ENCODE peak calls at places on chromosomes 4 and X, in five cellular contexts. D is ovary, W is neural progenitor cell, P is pancreas, M is lung. X is an unnamed sample.

GRCh38 chr4:14743601-14744000 is 258.7 kb upstream of the CPEB2 start:
- DNase-seq in P (no peak), W (no peak), M (no peak), D (no peak), X (no peak)

GRCh38 chr4:185039508-185040273 is 21.4 kb downstream of the HELT start:
- DNase-seq in D (peak; percentile 54), W (peak; percentile 63), P (no peak), M (peak; percentile 67), X (no peak)

GRCh38 chr4:107743532-107743931 is 23.5 kb upstream of the PAPSS1 start:
- DNase-seq in M (no peak), D (no peak), W (no peak), P (no peak), X (no peak)

GRCh38 chrX:8052909-8053308 is 118.2 kb downstream of the VCX2 start:
- DNase-seq in P (no peak), D (no peak), W (no peak), M (no peak), X (no peak)

GRCh38 chrX:68842781-68843581 is 14.2 kb downstream of the EFNB1 start:
- DNase-seq in M (no peak), W (no peak), P (no peak), D (no peak), X (no peak)

GRCh38 chrX:11535156-11535919 is 130.4 kb downstream of the ARHGAP6 start:
- DNase-seq in D (no peak), P (no peak), M (no peak), W (no peak), X (no peak)

GRCh38 chrX:153521034-153521433 is 3.6 kb downstream of the ATP2B3 start:
- DNase-seq in P (no peak), M (no peak), D (no peak), W (no peak), X (no peak)

GRCh38 chr4:57401586-57401985 is 291.4 kb upstream of the IGFBP7 start:
- DNase-seq in W (no peak), D (no peak), P (no peak), M (no peak), X (no peak)

GRCh38 chrX:53287493-53288138 is 6.2 kb upstream of the IQSEC2 start:
- DNase-seq in W (no peak), M (no peak), D (peak; percentile 55), P (no peak), X (peak; percentile 75)

GRCh38 chrX:150254909-150255308 is 108.2 kb upstream of the MAMLD1 start:
- DNase-seq in D (no peak), W (no peak), P (no peak), M (no peak), X (peak; percentile 48)

GRCh38 chrX:47283015-47283771 is 50.4 kb downstream of the USP11 start:
- DNase-seq in P (no peak), D (peak; percentile 30), W (no peak), M (no peak), X (no peak)

GRCh38 chrX:114798902-114799301 is 215.0 kb downstream of the HTR2C start:
- DNase-seq in D (no peak), P (no peak), M (no peak), W (no peak), X (no peak)

GRCh38 chrX:13890806-13891205 is 73.9 kb upstream of the GPM6B start:
- DNase-seq in P (no peak), M (no peak), W (no peak), D (no peak), X (no peak)

GRCh38 chr4:2830632-2831610 is 12.7 kb upstream of the ADD1 start:
- DNase-seq in W (no peak), P (peak; percentile 55), D (peak; percentile 18), M (no peak), X (no peak)

GRCh38 chrX:100663651-100664050 is 19.7 kb downstream of the SRPX2 start:
- DNase-seq in P (no peak), M (no peak), W (no peak), D (no peak), X (no peak)

GRCh38 chrX:24515447-24515846 is 50.4 kb downstream of the PDK3 start:
- DNase-seq in D (no peak), W (peak; percentile 48), P (no peak), M (no peak), X (no peak)

GRCh38 chr4:99447079-99447478 is 11.9 kb upstream of the ADH7 start:
- DNase-seq in P (no peak), D (no peak), M (no peak), W (peak; percentile 89), X (no peak)

GRCh38 chr4:68361146-68361589 is 11.3 kb upstream of the YTHDC1 start:
- DNase-seq in P (no peak), M (no peak), W (no peak), D (no peak), X (no peak)

GRCh38 chrX:150688911-150689451 is 4.2 kb upstream of the MTMR1 start:
- DNase-seq in D (no peak), P (no peak), M (no peak), W (no peak), X (no peak)

GRCh38 chr4:125849869-125850268 is 535.1 kb downstream of the FAT4 start:
- DNase-seq in D (no peak), P (no peak), W (no peak), M (no peak), X (no peak)

GRCh38 chr4:5976921-5977320 is 41.3 kb downstream of the C4orf50 start:
- DNase-seq in D (no peak), M (no peak), P (no peak), W (no peak), X (no peak)

GRCh38 chrX:120653000-120653399 is 23.1 kb upstream of the C1GALT1C1 start:
- DNase-seq in M (no peak), W (no peak), D (no peak), P (no peak), X (no peak)

GRCh38 chr4:80731436-80731835 is 299.1 kb upstream of the BMP3 start:
- DNase-seq in P (no peak), D (no peak), W (peak; percentile 26), M (no peak), X (no peak)

GRCh38 chr4:139651282-139652194 is 14.1 kb upstream of the MGST2 start:
- DNase-seq in W (peak; percentile 79), D (peak; percentile 94), M (peak; percentile 74), P (peak; percentile 80), X (peak; percentile 86)

GRCh38 chrX:40145001-40145631 is 47.4 kb upstream of the BCOR start:
- DNase-seq in W (peak; percentile 41), D (peak; percentile 45), P (peak; percentile 70), M (no peak), X (no peak)

GRCh38 chrX:2498781-2499302 is 1.9 kb downstream of the DHRSX start:
- DNase-seq in W (peak; percentile 71), P (no peak), D (peak; percentile 36), M (no peak), X (no peak)

GRCh38 chr4:81346719-81347118 is 125.0 kb downstream of the RASGEF1B start:
- DNase-seq in D (no peak), P (no peak), M (no peak), W (no peak), X (no peak)

GRCh38 chrX:41730101-41730500 is 6.1 kb downstream of the GPR82 start:
- DNase-seq in P (no peak), D (no peak), W (no peak), M (no peak), X (no peak)

GRCh38 chr4:2338754-2339457 is 77.0 kb upstream of the MXD4 start:
- DNase-seq in M (peak; percentile 26), W (no peak), D (no peak), P (no peak), X (peak; percentile 36)

GRCh38 chr4:176794651-176795050 is 1.9 kb upstream of the VEGFC start:
- DNase-seq in M (no peak), D (no peak), P (no peak), W (no peak), X (no peak)

GRCh38 chrX:72340572-72340971 is 34.9 kb upstream of the CITED1 start:
- DNase-seq in W (no peak), D (no peak), M (no peak), P (no peak), X (no peak)

GRCh38 chr4:39718366-39719323 is 20.7 kb downstream of the UBE2K start:
- DNase-seq in P (peak; percentile 56), W (no peak), M (peak; percentile 26), D (no peak), X (peak; percentile 32)
- H3K36me3 ChIP-seq in P (no peaks in the 10 kb centered on the region), W (no peaks in the 10 kb centered on the region), M (no peaks in the 10 kb centered on the region), D (no peaks in the 10 kb centered on the region), X (no peaks in the 10 kb centered on the region)

DNA sequence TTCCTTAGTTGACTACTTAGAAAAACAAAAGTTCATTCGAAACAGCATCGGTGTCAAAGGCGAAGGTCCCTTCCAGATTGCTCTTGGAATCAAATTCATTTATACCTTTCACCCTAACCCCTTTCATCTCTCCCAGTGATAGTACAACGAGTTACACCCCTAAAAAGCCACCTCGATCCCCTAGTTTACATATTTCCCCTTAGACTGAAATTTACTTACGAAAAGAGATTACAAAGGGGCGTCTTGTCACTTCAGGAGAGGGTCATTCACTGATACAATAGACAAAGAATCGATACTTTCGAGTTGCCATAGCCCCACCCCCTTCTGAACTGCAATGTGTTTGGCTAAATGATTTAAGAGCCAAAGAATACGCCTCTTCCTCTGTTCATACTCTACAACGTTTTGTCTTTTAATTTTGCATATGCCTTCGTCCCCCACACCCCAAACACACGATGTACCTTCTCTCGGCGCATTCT is 88.3 kb downstream of the HPRT1 start:
- DNase-seq in W (peak; percentile 50), M (no peak), D (no peak), P (no peak), X (no peak)
- TF ChIP-seq CTCF in W (no peak), M (no peak), D (no peak), P (no peak), X (no peak)

GRCh38 chr4:122845760-122846159 is 19.1 kb downstream of the FGF2 start:
- DNase-seq in W (no peak), D (no peak), P (no peak), M (no peak), X (no peak)

GRCh38 chr4:122842984-122843531 is 16.4 kb downstream of the FGF2 start:
- DNase-seq in W (peak; percentile 14), D (no peak), P (no peak), M (no peak), X (no peak)

GRCh38 chr4:122838034-122838433 is 11.4 kb downstream of the FGF2 start:
- DNase-seq in D (no peak), W (no peak), P (no peak), M (no peak), X (no peak)

GRCh38 chr4:122845066-122845465 is 18.4 kb downstream of the FGF2 start:
- DNase-seq in M (no peak), D (no peak), P (no peak), W (no peak), X (no peak)

GRCh38 chr4:122842392-122842791 is 15.8 kb downstream of the FGF2 start:
- DNase-seq in W (no peak), D (no peak), M (no peak), P (no peak), X (no peak)
- H3K27ac ChIP-seq in W (peak overlapping the region; percentile 41), D (no peak overlapping the region), M (no peak overlapping the region), P (no peak overlapping the region), X (peak overlapping the region; percentile 33)

GRCh38 chr4:74316397-74316796 is 8.1 kb downstream of the EPGN start:
- DNase-seq in D (no peak), P (no peak), M (no peak), W (no peak), X (no peak)

GRCh38 chr4:74317616-74318256 is 9.5 kb downstream of the EPGN start:
- DNase-seq in P (no peak), M (no peak), W (no peak), D (no peak), X (no peak)

GRCh38 chr4:74320559-74321118 is 12.4 kb downstream of the EPGN start:
- DNase-seq in D (no peak), W (peak; percentile 63), M (peak; percentile 51), P (no peak), X (no peak)

GRCh38 chr4:74319506-74319905 is 11.2 kb downstream of the EPGN start:
- DNase-seq in P (no peak), W (no peak), M (no peak), D (no peak), X (no peak)

GRCh38 chr4:74318270-74318669 is 10.0 kb downstream of the EPGN start:
- DNase-seq in P (no peak), W (no peak), D (no peak), M (no peak), X (no peak)
- H3K36me3 ChIP-seq in P (no peaks in the 10 kb centered on the region), W (no peaks in the 10 kb centered on the region), D (no peaks in the 10 kb centered on the region), M (no peaks in the 10 kb centered on the region), X (no peaks in the 10 kb centered on the region)